ENCODE peak calls at places on chromosomes 5 and 9, in five cellular contexts. One of them, this sample, is unnamed.

GRCh38 chr5:139671096-139671841 is 23.1 kb downstream of the CXXC5 start:
- DNase-seq in mammary epithelial cell: peak; percentile 66
- DNase-seq in neural progenitor cell: peak; percentile 49
- DNase-seq in endothelial cell of umbilical vein: no peak
- DNase-seq in MM.1S: peak; percentile 63
- DNase-seq in this sample: no peak

GRCh38 chr9:99057665-99058625 is 47.0 kb upstream of the TGFBR1 start:
- DNase-seq in mammary epithelial cell: peak; percentile 84
- DNase-seq in endothelial cell of umbilical vein: no peak
- DNase-seq in MM.1S: peak; percentile 84
- DNase-seq in neural progenitor cell: no peak
- DNase-seq in this sample: no peak

GRCh38 chr9:38405841-38406240 is 13.3 kb downstream of the ALDH1B1 start:
- DNase-seq in MM.1S: no peak
- DNase-seq in endothelial cell of umbilical vein: no peak
- DNase-seq in neural progenitor cell: no peak
- DNase-seq in mammary epithelial cell: no peak
- DNase-seq in this sample: no peak

GRCh38 chr9:108859459-108860114 is 2.5 kb upstream of the ACTL7A start:
- DNase-seq in mammary epithelial cell: peak; percentile 88
- DNase-seq in neural progenitor cell: no peak
- DNase-seq in endothelial cell of umbilical vein: no peak
- DNase-seq in MM.1S: no peak
- DNase-seq in this sample: no peak

GRCh38 chr5:102794677-102795331 is 39.7 kb downstream of the PAM start:
- DNase-seq in neural progenitor cell: no peak
- DNase-seq in endothelial cell of umbilical vein: no peak
- DNase-seq in MM.1S: no peak
- DNase-seq in mammary epithelial cell: peak; percentile 17
- DNase-seq in this sample: no peak

GRCh38 chr5:140039561-140039960 is 3.5 kb downstream of the NRG2 start:
- DNase-seq in MM.1S: peak; percentile 40
- DNase-seq in neural progenitor cell: no peak
- DNase-seq in endothelial cell of umbilical vein: no peak
- DNase-seq in mammary epithelial cell: peak; percentile 80
- DNase-seq in this sample: peak; percentile 77

GRCh38 chr5:157335534-157336422 is 69.9 kb downstream of the CYFIP2 start:
- DNase-seq in neural progenitor cell: no peak
- DNase-seq in MM.1S: no peak
- DNase-seq in mammary epithelial cell: no peak
- DNase-seq in endothelial cell of umbilical vein: no peak
- DNase-seq in this sample: no peak

GRCh38 chr9:134192951-134193731 is 28.8 kb upstream of the RNU6ATAC start:
- DNase-seq in mammary epithelial cell: no peak
- DNase-seq in endothelial cell of umbilical vein: no peak
- DNase-seq in MM.1S: no peak
- DNase-seq in neural progenitor cell: no peak
- DNase-seq in this sample: no peak

GRCh38 chr9:14133394-14133793 is 180.5 kb downstream of the NFIB start:
- DNase-seq in mammary epithelial cell: no peak
- DNase-seq in endothelial cell of umbilical vein: no peak
- DNase-seq in MM.1S: no peak
- DNase-seq in neural progenitor cell: no peak
- DNase-seq in this sample: no peak

GRCh38 chr5:148343049-148343413 is 7.7 kb downstream of the SPINK9 start:
- DNase-seq in neural progenitor cell: no peak
- DNase-seq in mammary epithelial cell: peak; percentile 94
- DNase-seq in MM.1S: no peak
- DNase-seq in endothelial cell of umbilical vein: no peak
- DNase-seq in this sample: peak; percentile 84

GRCh38 chr5:167485395-167485794 is 806.0 kb upstream of the WWC1 start:
- DNase-seq in neural progenitor cell: no peak
- DNase-seq in mammary epithelial cell: peak; percentile 1
- DNase-seq in MM.1S: no peak
- DNase-seq in endothelial cell of umbilical vein: no peak
- DNase-seq in this sample: no peak

GRCh38 chr5:17079562-17079961 is 137.9 kb upstream of the BASP1 start:
- DNase-seq in MM.1S: no peak
- DNase-seq in neural progenitor cell: no peak
- DNase-seq in endothelial cell of umbilical vein: peak; percentile 99
- DNase-seq in mammary epithelial cell: peak; percentile 70
- DNase-seq in this sample: no peak

GRCh38 chr5:169546346-169546745 is 37.2 kb upstream of the SPDL1 start:
- DNase-seq in endothelial cell of umbilical vein: no peak
- DNase-seq in MM.1S: no peak
- DNase-seq in mammary epithelial cell: no peak
- DNase-seq in neural progenitor cell: no peak
- DNase-seq in this sample: no peak

GRCh38 chr5:59188415-59189225 is 605.7 kb downstream of the RAB3C start:
- DNase-seq in endothelial cell of umbilical vein: peak; percentile 73
- DNase-seq in mammary epithelial cell: peak; percentile 40
- DNase-seq in neural progenitor cell: peak; percentile 88
- DNase-seq in MM.1S: peak; percentile 74
- DNase-seq in this sample: no peak

GRCh38 chr9:7147136-7148090 is 389.6 kb downstream of the KDM4C start:
- DNase-seq in neural progenitor cell: no peak
- DNase-seq in mammary epithelial cell: no peak
- DNase-seq in MM.1S: no peak
- DNase-seq in endothelial cell of umbilical vein: no peak
- DNase-seq in this sample: no peak

GRCh38 chr9:38083858-38084555 is 15.0 kb upstream of the SHB start:
- DNase-seq in neural progenitor cell: no peak
- DNase-seq in MM.1S: no peak
- DNase-seq in mammary epithelial cell: peak; percentile 18
- DNase-seq in endothelial cell of umbilical vein: no peak
- DNase-seq in this sample: peak; percentile 88

GRCh38 chr9:35490155-35490909 is 421 bp downstream of the RUSC2 start:
- DNase-seq in mammary epithelial cell: peak; percentile 21
- DNase-seq in neural progenitor cell: peak; percentile 40
- DNase-seq in MM.1S: no peak
- DNase-seq in endothelial cell of umbilical vein: no peak
- DNase-seq in this sample: no peak

GRCh38 chr5:5497132-5497748 is 74.8 kb downstream of the ICE1 start:
- DNase-seq in mammary epithelial cell: peak; percentile 20
- DNase-seq in MM.1S: peak; percentile 64
- DNase-seq in endothelial cell of umbilical vein: peak; percentile 37
- DNase-seq in neural progenitor cell: peak; percentile 62
- DNase-seq in this sample: no peak

GRCh38 chr5:32432633-32433032 is 11.9 kb downstream of the ZFR start:
- DNase-seq in MM.1S: no peak
- DNase-seq in endothelial cell of umbilical vein: no peak
- DNase-seq in mammary epithelial cell: no peak
- DNase-seq in neural progenitor cell: no peak
- DNase-seq in this sample: no peak

GRCh38 chr9:100549048-100549447 is 28.8 kb upstream of the CAVIN4 start:
- DNase-seq in neural progenitor cell: no peak
- DNase-seq in mammary epithelial cell: no peak
- DNase-seq in MM.1S: no peak
- DNase-seq in endothelial cell of umbilical vein: peak; percentile 92
- DNase-seq in this sample: no peak

GRCh38 chr9:84343111-84343521 is 2.6 kb upstream of the SLC28A3 start:
- DNase-seq in mammary epithelial cell: no peak
- DNase-seq in MM.1S: no peak
- DNase-seq in neural progenitor cell: no peak
- DNase-seq in endothelial cell of umbilical vein: no peak
- DNase-seq in this sample: no peak

GRCh38 chr9:117718085-117718484 is 13.9 kb downstream of the TLR4 start:
- DNase-seq in endothelial cell of umbilical vein: peak; percentile 54
- DNase-seq in mammary epithelial cell: peak; percentile 43
- DNase-seq in neural progenitor cell: no peak
- DNase-seq in MM.1S: peak; percentile 89
- DNase-seq in this sample: no peak

GRCh38 chr5:116579139-116579538 is 4.5 kb upstream of the SEMA6A start:
- DNase-seq in neural progenitor cell: no peak
- DNase-seq in MM.1S: no peak
- DNase-seq in endothelial cell of umbilical vein: no peak
- DNase-seq in mammary epithelial cell: no peak
- DNase-seq in this sample: no peak

GRCh38 chr5:143016777-143017374 is 246.7 kb downstream of the ARHGAP26 start:
- DNase-seq in endothelial cell of umbilical vein: peak; percentile 67
- DNase-seq in MM.1S: peak; percentile 61
- DNase-seq in neural progenitor cell: peak; percentile 55
- DNase-seq in mammary epithelial cell: peak; percentile 33
- DNase-seq in this sample: peak; percentile 25

GRCh38 chr5:10031817-10032216 is 217.9 kb downstream of the ATPSCKMT start:
- DNase-seq in endothelial cell of umbilical vein: no peak
- DNase-seq in MM.1S: no peak
- DNase-seq in neural progenitor cell: no peak
- DNase-seq in mammary epithelial cell: no peak
- DNase-seq in this sample: no peak

GRCh38 chr9:87383341-87384150 is 114.1 kb upstream of the DAPK1 start:
- DNase-seq in endothelial cell of umbilical vein: no peak
- DNase-seq in MM.1S: no peak
- DNase-seq in neural progenitor cell: no peak
- DNase-seq in mammary epithelial cell: no peak
- DNase-seq in this sample: no peak

GRCh38 chr9:70519912-70520724 is 105.7 kb upstream of the KLF9 start:
- DNase-seq in mammary epithelial cell: no peak
- DNase-seq in MM.1S: no peak
- DNase-seq in endothelial cell of umbilical vein: no peak
- DNase-seq in neural progenitor cell: no peak
- DNase-seq in this sample: no peak

GRCh38 chr9:126939821-126940221 is 25.2 kb downstream of the RALGPS1 start:
- DNase-seq in mammary epithelial cell: no peak
- DNase-seq in endothelial cell of umbilical vein: no peak
- DNase-seq in MM.1S: no peak
- DNase-seq in neural progenitor cell: no peak
- DNase-seq in this sample: no peak

GRCh38 chr5:20572560-20572959 is 584.6 kb upstream of the CDH18 start:
- DNase-seq in MM.1S: no peak
- DNase-seq in mammary epithelial cell: peak; percentile 89
- DNase-seq in neural progenitor cell: peak; percentile 5
- DNase-seq in endothelial cell of umbilical vein: peak; percentile 1
- DNase-seq in this sample: no peak

GRCh38 chr5:147223951-147224791 is 10.7 kb upstream of the STK32A start:
- DNase-seq in MM.1S: peak; percentile 45
- DNase-seq in mammary epithelial cell: peak; percentile 21
- DNase-seq in neural progenitor cell: peak; percentile 70
- DNase-seq in endothelial cell of umbilical vein: peak; percentile 60
- DNase-seq in this sample: no peak

GRCh38 chr5:59793000-59793399 is 100.5 kb downstream of the PDE4D start:
- DNase-seq in MM.1S: no peak
- DNase-seq in neural progenitor cell: no peak
- DNase-seq in mammary epithelial cell: peak; percentile 93
- DNase-seq in endothelial cell of umbilical vein: no peak
- DNase-seq in this sample: peak; percentile 74

GRCh38 chr9:34633851-34634550 is 3.6 kb downstream of the SIGMAR1 start:
- DNase-seq in endothelial cell of umbilical vein: peak; percentile 64
- DNase-seq in MM.1S: peak; percentile 62
- DNase-seq in neural progenitor cell: peak; percentile 84
- DNase-seq in mammary epithelial cell: peak; percentile 51
- DNase-seq in this sample: no peak

GRCh38 chr5:142930395-142930794 is 160.2 kb downstream of the ARHGAP26 start:
- DNase-seq in endothelial cell of umbilical vein: no peak
- DNase-seq in MM.1S: no peak
- DNase-seq in mammary epithelial cell: no peak
- DNase-seq in neural progenitor cell: no peak
- DNase-seq in this sample: no peak

DNA sequence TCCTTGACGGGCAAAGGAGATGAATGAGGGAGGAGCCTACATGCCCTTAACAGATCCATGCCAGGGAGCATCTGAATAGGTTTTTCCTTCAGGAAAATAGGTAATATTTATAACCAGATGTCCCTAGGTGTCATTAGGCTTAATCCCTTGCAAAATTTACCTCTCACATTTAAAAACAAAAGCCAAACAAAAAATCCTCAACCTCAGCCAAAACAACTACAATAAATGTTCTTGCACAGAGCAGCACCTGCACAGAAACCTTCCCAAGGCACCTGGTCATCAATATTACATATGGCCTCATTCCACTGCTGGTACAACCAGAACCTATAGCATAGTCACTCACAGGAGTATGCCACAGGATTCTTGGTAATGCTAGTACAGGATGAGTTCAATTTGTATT is 30.1 kb downstream of the SLC38A9 start:
- DNase-seq in MM.1S: no peak
- DNase-seq in neural progenitor cell: no peak
- DNase-seq in endothelial cell of umbilical vein: no peak
- DNase-seq in mammary epithelial cell: no peak
- DNase-seq in this sample: no peak
- H3K27ac ChIP-seq in MM.1S: no peak overlapping the region
- H3K27ac ChIP-seq in neural progenitor cell: no peak overlapping the region
- H3K27ac ChIP-seq in endothelial cell of umbilical vein: no peak overlapping the region
- H3K27ac ChIP-seq in mammary epithelial cell: no peak overlapping the region
- H3K27ac ChIP-seq in this sample: no peak overlapping the region

GRCh38 chr9:94799578-94800264 is 73.2 kb downstream of the AOPEP start:
- DNase-seq in neural progenitor cell: no peak
- DNase-seq in MM.1S: no peak
- DNase-seq in mammary epithelial cell: peak; percentile 47
- DNase-seq in endothelial cell of umbilical vein: peak; percentile 91
- DNase-seq in this sample: peak; percentile 45

GRCh38 chr9:94801685-94802084 is 75.2 kb downstream of the AOPEP start:
- DNase-seq in endothelial cell of umbilical vein: peak; percentile 86
- DNase-seq in mammary epithelial cell: peak; percentile 29
- DNase-seq in neural progenitor cell: no peak
- DNase-seq in MM.1S: no peak
- DNase-seq in this sample: no peak

GRCh38 chr9:94800424-94801117 is 74.1 kb downstream of the AOPEP start:
- DNase-seq in mammary epithelial cell: no peak
- DNase-seq in endothelial cell of umbilical vein: no peak
- DNase-seq in neural progenitor cell: no peak
- DNase-seq in MM.1S: no peak
- DNase-seq in this sample: no peak

GRCh38 chr9:94802795-94803194 is 76.3 kb downstream of the AOPEP start:
- DNase-seq in MM.1S: peak; percentile 33
- DNase-seq in neural progenitor cell: no peak
- DNase-seq in endothelial cell of umbilical vein: no peak
- DNase-seq in mammary epithelial cell: peak; percentile 81
- DNase-seq in this sample: no peak

GRCh38 chr9:94801242-94801641 is 74.7 kb downstream of the AOPEP start:
- DNase-seq in MM.1S: no peak
- DNase-seq in mammary epithelial cell: no peak
- DNase-seq in neural progenitor cell: no peak
- DNase-seq in endothelial cell of umbilical vein: no peak
- DNase-seq in this sample: no peak
- H3K4me2 ChIP-seq in MM.1S: no peak overlapping the region
- H3K4me2 ChIP-seq in mammary epithelial cell: no peak overlapping the region
- H3K4me2 ChIP-seq in neural progenitor cell: no peak overlapping the region
- H3K4me2 ChIP-seq in endothelial cell of umbilical vein: no peak overlapping the region
- H3K4me2 ChIP-seq in this sample: no peak overlapping the region

DNA sequence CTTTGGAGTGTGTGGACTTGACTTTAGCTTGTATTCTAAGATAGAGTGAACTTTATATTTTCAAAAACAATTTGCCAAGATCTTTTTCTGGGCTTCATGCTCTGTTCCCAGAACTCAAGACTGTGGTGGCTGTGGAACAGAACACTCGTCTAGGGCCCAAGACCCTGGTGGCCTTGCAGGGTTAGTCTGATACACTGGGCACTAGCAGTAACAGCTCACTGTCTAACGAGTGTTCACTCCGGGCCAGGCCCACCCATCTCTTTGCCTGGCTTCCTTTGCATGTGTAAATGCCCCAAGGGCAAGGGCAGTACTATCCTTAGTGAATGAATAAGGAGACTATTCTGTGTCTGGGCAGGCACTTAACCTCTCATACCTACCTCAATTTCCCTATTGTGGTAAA is 47.4 kb downstream of the PHF2 start:
- DNase-seq in endothelial cell of umbilical vein: no peak
- DNase-seq in MM.1S: no peak
- DNase-seq in mammary epithelial cell: no peak
- DNase-seq in neural progenitor cell: no peak
- DNase-seq in this sample: no peak
- H4K20me1 ChIP-seq in endothelial cell of umbilical vein: no peaks in the 10 kb centered on the region
- H4K20me1 ChIP-seq in MM.1S: no peaks in the 10 kb centered on the region
- H4K20me1 ChIP-seq in mammary epithelial cell: no peaks in the 10 kb centered on the region
- H4K20me1 ChIP-seq in neural progenitor cell: no peaks in the 10 kb centered on the region
- H4K20me1 ChIP-seq in this sample: no peaks in the 10 kb centered on the region

GRCh38 chr5:34756781-34757624 is 82.0 kb upstream of the TTC23L start:
- DNase-seq in mammary epithelial cell: no peak
- DNase-seq in neural progenitor cell: no peak
- DNase-seq in MM.1S: no peak
- DNase-seq in endothelial cell of umbilical vein: no peak
- DNase-seq in this sample: no peak
- H3K27ac ChIP-seq in mammary epithelial cell: no peak overlapping the region
- H3K27ac ChIP-seq in neural progenitor cell: no peak overlapping the region
- H3K27ac ChIP-seq in MM.1S: no peak overlapping the region
- H3K27ac ChIP-seq in endothelial cell of umbilical vein: no peak overlapping the region
- H3K27ac ChIP-seq in this sample: no peak overlapping the region

This sample was measured in PC-9.